ENCODE peak calls at places on chromosomes 6 and 20, in ten cellular contexts. One of them, this sample, is unnamed.

GRCh38 chr6:18412644-18413043 is 25.5 kb downstream of the RNF144B start:
- DNase-seq in uterus: no peak
- DNase-seq in lower leg skin: no peak
- DNase-seq in heart left ventricle: no peak
- DNase-seq in HCT116: no peak
- DNase-seq in IMR-90: peak
- DNase-seq in spleen: no peak
- DNase-seq in A549: no peak
- DNase-seq in stomach: no peak
- DNase-seq in endothelial cell of umbilical vein: no peak
- DNase-seq in this sample: no peak

GRCh38 chr6:9397981-9398559 is 962.7 kb upstream of the SLC35B3 start:
- DNase-seq in uterus: no peak
- DNase-seq in lower leg skin: no peak
- DNase-seq in heart left ventricle: peak
- DNase-seq in HCT116: no peak
- DNase-seq in IMR-90: no peak
- DNase-seq in spleen: no peak
- DNase-seq in A549: peak
- DNase-seq in stomach: peak
- DNase-seq in endothelial cell of umbilical vein: peak
- DNase-seq in this sample: peak

GRCh38 chr6:45923831-45924391 is 91.7 kb downstream of the CLIC5 start:
- DNase-seq in uterus: no peak
- DNase-seq in lower leg skin: no peak
- DNase-seq in heart left ventricle: no peak
- DNase-seq in HCT116: no peak
- DNase-seq in IMR-90: peak
- DNase-seq in spleen: no peak
- DNase-seq in A549: no peak
- DNase-seq in stomach: no peak
- DNase-seq in endothelial cell of umbilical vein: no peak
- DNase-seq in this sample: no peak

GRCh38 chr6:71287038-71287437 is 1.6 kb upstream of the OGFRL1 start:
- DNase-seq in uterus: no peak
- DNase-seq in lower leg skin: peak
- DNase-seq in heart left ventricle: no peak
- DNase-seq in HCT116: no peak
- DNase-seq in IMR-90: peak
- DNase-seq in spleen: peak
- DNase-seq in A549: no peak
- DNase-seq in stomach: no peak
- DNase-seq in endothelial cell of umbilical vein: no peak
- DNase-seq in this sample: peak

GRCh38 chr6:111173341-111173740 is 86.0 kb downstream of the SLC16A10 start:
- DNase-seq in uterus: no peak
- DNase-seq in lower leg skin: no peak
- DNase-seq in heart left ventricle: no peak
- DNase-seq in HCT116: no peak
- DNase-seq in IMR-90: no peak
- DNase-seq in spleen: no peak
- DNase-seq in A549: no peak
- DNase-seq in stomach: no peak
- DNase-seq in endothelial cell of umbilical vein: no peak
- DNase-seq in this sample: no peak

GRCh38 chr6:41575598-41575997 is 29.4 kb downstream of the FOXP4 start:
- DNase-seq in uterus: no peak
- DNase-seq in lower leg skin: no peak
- DNase-seq in heart left ventricle: no peak
- DNase-seq in HCT116: no peak
- DNase-seq in IMR-90: no peak
- DNase-seq in spleen: no peak
- DNase-seq in A549: no peak
- DNase-seq in stomach: no peak
- DNase-seq in endothelial cell of umbilical vein: no peak
- DNase-seq in this sample: no peak

GRCh38 chr6:77228279-77228678 is 235.0 kb downstream of the HTR1B start:
- DNase-seq in uterus: no peak
- DNase-seq in lower leg skin: no peak
- DNase-seq in heart left ventricle: no peak
- DNase-seq in HCT116: no peak
- DNase-seq in IMR-90: no peak
- DNase-seq in spleen: no peak
- DNase-seq in A549: no peak
- DNase-seq in stomach: no peak
- DNase-seq in endothelial cell of umbilical vein: no peak
- DNase-seq in this sample: no peak

GRCh38 chr20:2879148-2879547 is 5.9 kb downstream of the PTPRA start:
- DNase-seq in uterus: no peak
- DNase-seq in lower leg skin: no peak
- DNase-seq in heart left ventricle: peak
- DNase-seq in HCT116: no peak
- DNase-seq in IMR-90: peak
- DNase-seq in spleen: no peak
- DNase-seq in A549: no peak
- DNase-seq in stomach: no peak
- DNase-seq in endothelial cell of umbilical vein: no peak
- DNase-seq in this sample: no peak

GRCh38 chr20:3071610-3072529 is at the start of gene OXT:
- DNase-seq in uterus: peak
- DNase-seq in lower leg skin: peak
- DNase-seq in heart left ventricle: peak
- DNase-seq in HCT116: no peak
- DNase-seq in IMR-90: no peak
- DNase-seq in spleen: peak
- DNase-seq in A549: no peak
- DNase-seq in stomach: no peak
- DNase-seq in endothelial cell of umbilical vein: peak
- DNase-seq in this sample: no peak

GRCh38 chr20:39752235-39752876 is 790.2 kb downstream of the DHX35 start:
- DNase-seq in uterus: no peak
- DNase-seq in lower leg skin: no peak
- DNase-seq in heart left ventricle: no peak
- DNase-seq in HCT116: no peak
- DNase-seq in IMR-90: no peak
- DNase-seq in spleen: no peak
- DNase-seq in A549: no peak
- DNase-seq in stomach: no peak
- DNase-seq in endothelial cell of umbilical vein: no peak
- DNase-seq in this sample: no peak

GRCh38 chr6:24537082-24537699 is 42.4 kb downstream of the ALDH5A1 start:
- DNase-seq in uterus: no peak
- DNase-seq in lower leg skin: no peak
- DNase-seq in heart left ventricle: no peak
- DNase-seq in HCT116: no peak
- DNase-seq in IMR-90: no peak
- DNase-seq in spleen: no peak
- DNase-seq in A549: no peak
- DNase-seq in stomach: no peak
- DNase-seq in endothelial cell of umbilical vein: no peak
- DNase-seq in this sample: no peak

GRCh38 chr20:36504295-36504694 is 37.0 kb upstream of the MYL9 start:
- DNase-seq in uterus: no peak
- DNase-seq in lower leg skin: no peak
- DNase-seq in heart left ventricle: no peak
- DNase-seq in HCT116: no peak
- DNase-seq in IMR-90: no peak
- DNase-seq in spleen: no peak
- DNase-seq in A549: no peak
- DNase-seq in stomach: no peak
- DNase-seq in endothelial cell of umbilical vein: no peak
- DNase-seq in this sample: no peak

DNA sequence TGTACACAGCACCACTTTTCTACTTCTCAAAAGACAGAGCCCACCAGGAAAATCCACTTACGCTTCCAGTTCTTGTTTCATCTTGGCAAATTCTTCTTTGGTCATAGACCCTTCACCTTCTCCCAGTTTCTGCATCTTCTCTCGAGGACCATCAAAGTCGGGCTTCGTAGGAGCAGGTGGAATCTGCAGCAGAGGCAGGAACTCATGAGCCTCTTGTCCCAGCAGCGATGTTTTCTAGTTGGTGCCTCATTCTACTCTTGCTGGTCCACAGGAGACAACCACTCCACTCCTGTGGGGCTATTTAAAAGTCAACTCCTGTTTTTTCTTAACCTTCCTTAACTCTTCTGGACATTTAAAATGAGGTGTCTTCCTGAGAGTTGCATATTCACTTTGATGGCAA is 14.7 kb downstream of the SNX5 start:
- DNase-seq in uterus: no peak
- DNase-seq in lower leg skin: no peak
- DNase-seq in heart left ventricle: no peak
- DNase-seq in HCT116: no peak
- DNase-seq in IMR-90: no peak
- DNase-seq in spleen: no peak
- DNase-seq in A549: no peak
- DNase-seq in stomach: no peak
- DNase-seq in endothelial cell of umbilical vein: no peak
- DNase-seq in this sample: no peak
- H3K4me3 ChIP-seq in uterus: no peak
- H3K4me3 ChIP-seq in lower leg skin: no peak
- H3K4me3 ChIP-seq in heart left ventricle: no peak
- H3K4me3 ChIP-seq in HCT116: no peak
- H3K4me3 ChIP-seq in IMR-90: no peak
- H3K4me3 ChIP-seq in spleen: no peak
- H3K4me3 ChIP-seq in A549: no peak
- H3K4me3 ChIP-seq in stomach: no peak
- H3K4me3 ChIP-seq in endothelial cell of umbilical vein: no peak
- H3K4me3 ChIP-seq in this sample: no peak

GRCh38 chr6:30555428-30556005 is 772 bp downstream of the GNL1 start:
- DNase-seq in uterus: peak
- DNase-seq in lower leg skin: peak
- DNase-seq in heart left ventricle: peak
- DNase-seq in HCT116: no peak
- DNase-seq in IMR-90: peak
- DNase-seq in spleen: peak
- DNase-seq in A549: no peak
- DNase-seq in stomach: peak
- DNase-seq in endothelial cell of umbilical vein: peak
- DNase-seq in this sample: peak

GRCh38 chr6:30554962-30555361 is 1.3 kb downstream of the GNL1 start:
- DNase-seq in uterus: no peak
- DNase-seq in lower leg skin: no peak
- DNase-seq in heart left ventricle: no peak
- DNase-seq in HCT116: no peak
- DNase-seq in IMR-90: peak
- DNase-seq in spleen: no peak
- DNase-seq in A549: no peak
- DNase-seq in stomach: no peak
- DNase-seq in endothelial cell of umbilical vein: no peak
- DNase-seq in this sample: no peak

GRCh38 chr6:30556964-30557682 is at the start of gene PRR3:
- DNase-seq in uterus: peak
- DNase-seq in lower leg skin: peak
- DNase-seq in heart left ventricle: peak
- DNase-seq in HCT116: no peak
- DNase-seq in IMR-90: peak
- DNase-seq in spleen: peak
- DNase-seq in A549: peak
- DNase-seq in stomach: peak
- DNase-seq in endothelial cell of umbilical vein: peak
- DNase-seq in this sample: peak

GRCh38 chr6:30556714-30556963 is 350 bp upstream of the GNL1 start:
- DNase-seq in uterus: no peak
- DNase-seq in lower leg skin: peak
- DNase-seq in heart left ventricle: peak
- DNase-seq in HCT116: peak
- DNase-seq in IMR-90: no peak
- DNase-seq in spleen: peak
- DNase-seq in A549: no peak
- DNase-seq in stomach: peak
- DNase-seq in endothelial cell of umbilical vein: no peak
- DNase-seq in this sample: peak

GRCh38 chr6:30556006-30556713 is at the start of gene GNL1:
- DNase-seq in uterus: peak
- DNase-seq in lower leg skin: peak
- DNase-seq in heart left ventricle: peak
- DNase-seq in HCT116: peak
- DNase-seq in IMR-90: peak
- DNase-seq in spleen: peak
- DNase-seq in A549: peak
- DNase-seq in stomach: peak
- DNase-seq in endothelial cell of umbilical vein: peak
- DNase-seq in this sample: peak
- TF ChIP-seq POLR2A in uterus: peak
- TF ChIP-seq POLR2A in lower leg skin: no peak
- TF ChIP-seq POLR2A in heart left ventricle: peak
- TF ChIP-seq POLR2A in HCT116: no peak
- TF ChIP-seq POLR2A in IMR-90: peak
- TF ChIP-seq POLR2A in spleen: no peak
- TF ChIP-seq POLR2A in A549: no peak
- TF ChIP-seq POLR2A in stomach: peak
- TF ChIP-seq POLR2A in endothelial cell of umbilical vein: no peak
- TF ChIP-seq POLR2A in this sample: peak

DNA sequence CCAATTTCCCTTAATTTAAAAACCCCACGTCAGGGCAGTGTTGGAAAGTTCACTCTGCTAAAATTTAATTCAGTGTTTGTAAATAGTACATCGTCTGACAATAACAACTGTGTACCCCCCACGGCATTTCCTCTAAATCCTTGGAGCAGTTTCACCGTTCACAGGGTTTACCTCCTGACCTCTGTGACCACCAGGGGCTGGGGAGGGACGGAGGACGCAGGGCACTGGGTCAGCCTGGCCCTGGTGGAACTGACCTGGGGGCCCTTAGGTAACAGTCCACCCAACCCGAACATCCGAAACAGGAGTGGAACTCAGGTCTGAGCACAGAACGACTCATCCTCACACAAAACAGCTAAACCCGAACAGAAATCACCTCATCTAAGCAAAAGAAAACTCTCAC is 2.1 kb downstream of the ZBTB46 start:
- DNase-seq in uterus: no peak
- DNase-seq in lower leg skin: no peak
- DNase-seq in heart left ventricle: no peak
- DNase-seq in HCT116: no peak
- DNase-seq in IMR-90: no peak
- DNase-seq in spleen: no peak
- DNase-seq in A549: no peak
- DNase-seq in stomach: no peak
- DNase-seq in endothelial cell of umbilical vein: no peak
- DNase-seq in this sample: no peak
- H3K4me3 ChIP-seq in uterus: peak
- H3K4me3 ChIP-seq in lower leg skin: no peak
- H3K4me3 ChIP-seq in heart left ventricle: peak
- H3K4me3 ChIP-seq in HCT116: no peak
- H3K4me3 ChIP-seq in IMR-90: no peak
- H3K4me3 ChIP-seq in spleen: peak
- H3K4me3 ChIP-seq in A549: no peak
- H3K4me3 ChIP-seq in stomach: peak
- H3K4me3 ChIP-seq in endothelial cell of umbilical vein: no peak
- H3K4me3 ChIP-seq in this sample: no peak

DNA sequence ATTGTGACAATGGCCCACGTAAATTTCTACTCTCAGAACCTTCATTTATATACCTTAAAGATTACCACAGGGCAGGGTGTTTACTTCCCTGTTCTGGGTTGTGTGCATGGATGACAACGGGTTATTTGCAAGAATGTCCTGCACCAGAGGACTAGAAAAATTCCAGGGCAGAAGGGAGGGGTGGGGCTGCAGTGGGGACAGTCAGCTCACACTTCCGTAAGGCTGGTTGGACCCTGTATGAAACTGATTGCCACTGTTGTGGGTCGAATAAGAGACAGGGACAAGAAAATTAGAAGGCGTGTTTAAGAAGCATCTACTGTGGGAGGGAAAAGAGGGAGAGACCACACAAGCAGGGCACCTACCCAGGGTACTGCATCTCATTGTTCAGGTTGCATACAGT is 96.5 kb downstream of the SNAP25 start:
- DNase-seq in uterus: no peak
- DNase-seq in lower leg skin: no peak
- DNase-seq in heart left ventricle: no peak
- DNase-seq in HCT116: no peak
- DNase-seq in IMR-90: no peak
- DNase-seq in spleen: no peak
- DNase-seq in A549: no peak
- DNase-seq in stomach: no peak
- DNase-seq in endothelial cell of umbilical vein: no peak
- DNase-seq in this sample: no peak
- TF ChIP-seq POLR2A in uterus: no peak
- TF ChIP-seq POLR2A in lower leg skin: no peak
- TF ChIP-seq POLR2A in heart left ventricle: no peak
- TF ChIP-seq POLR2A in HCT116: no peak
- TF ChIP-seq POLR2A in IMR-90: no peak
- TF ChIP-seq POLR2A in spleen: no peak
- TF ChIP-seq POLR2A in A549: no peak
- TF ChIP-seq POLR2A in stomach: no peak
- TF ChIP-seq POLR2A in endothelial cell of umbilical vein: no peak
- TF ChIP-seq POLR2A in this sample: no peak